ENCODE peak calls at places on chromosomes 16 and 17, in seven cellular contexts. Q, F, H, J, M, O and K are unnamed samples.

GRCh38 chr17:66985338-66985737 is 20.8 kb downstream of the CACNG4 start:
- DNase-seq in Q (no peak), F (no peak), H (no peak), J (no peak), M (no peak), O (no peak), K (no peak)

GRCh38 chr17:18981642-18982424 is 22.7 kb downstream of the FAM83G start:
- DNase-seq in Q (peak; percentile 75), F (no peak), H (no peak), J (no peak), M (no peak), O (peak; percentile 73), K (no peak)

GRCh38 chr16:29849505-29849904 is 13.5 kb downstream of the CDIPT start:
- DNase-seq in Q (peak; percentile 84), F (no peak), H (no peak), J (no peak), M (no peak), O (no peak), K (no peak)

GRCh38 chr17:15185625-15185991 is 79.5 kb downstream of the PMP22 start:
- DNase-seq in Q (no peak), F (peak; percentile 27), H (peak; percentile 53), J (no peak), M (no peak), O (peak; percentile 93), K (peak; percentile 32)

GRCh38 chr17:31431795-31432658 is 40.6 kb downstream of the RAB11FIP4 start:
- DNase-seq in Q (peak; percentile 73), F (no peak), H (no peak), J (no peak), M (no peak), O (no peak), K (no peak)

GRCh38 chr17:10435096-10435495 is 13.3 kb upstream of the MYH8 start:
- DNase-seq in Q (no peak), F (no peak), H (no peak), J (no peak), M (no peak), O (no peak), K (no peak)

GRCh38 chr16:46801428-46802049 is 29.4 kb downstream of the C16orf87 start:
- DNase-seq in Q (no peak), F (no peak), H (no peak), J (no peak), M (no peak), O (peak; percentile 13), K (no peak)

GRCh38 chr16:239948-240277 is 5.3 kb downstream of the FAM234A start:
- DNase-seq in Q (no peak), F (no peak), H (no peak), J (no peak), M (no peak), O (peak; percentile 34), K (no peak)

GRCh38 chr16:67653131-67654068 is 6.7 kb downstream of the ACD start:
- DNase-seq in Q (peak; percentile 62), F (no peak), H (no peak), J (no peak), M (no peak), O (no peak), K (no peak)

GRCh38 chr16:48862087-48862532 is 252.1 kb upstream of the N4BP1 start:
- DNase-seq in Q (peak; percentile 65), F (no peak), H (no peak), J (no peak), M (peak; percentile 29), O (peak; percentile 67), K (no peak)

GRCh38 chr16:86930663-86931062 is 352.3 kb downstream of the FOXL1 start:
- DNase-seq in Q (no peak), F (no peak), H (no peak), J (no peak), M (no peak), O (no peak), K (no peak)

GRCh38 chr17:77281024-77281903 is 140.5 kb downstream of the SEC14L1 start:
- DNase-seq in Q (peak; percentile 96), F (peak; percentile 52), H (no peak), J (peak; percentile 76), M (no peak), O (peak; percentile 13), K (no peak)

GRCh38 chr17:45302649-45303173 is 14.1 kb downstream of the MAP3K14 start:
- DNase-seq in Q (no peak), F (no peak), H (no peak), J (no peak), M (no peak), O (peak; percentile 78), K (no peak)
- H3K4me3 ChIP-seq in Q (no peak overlapping the region), F (no peak overlapping the region), H (no peak overlapping the region), J (no peak overlapping the region), M (no peak overlapping the region), O (peak overlapping the region; percentile 24), K (no peak overlapping the region)

DNA sequence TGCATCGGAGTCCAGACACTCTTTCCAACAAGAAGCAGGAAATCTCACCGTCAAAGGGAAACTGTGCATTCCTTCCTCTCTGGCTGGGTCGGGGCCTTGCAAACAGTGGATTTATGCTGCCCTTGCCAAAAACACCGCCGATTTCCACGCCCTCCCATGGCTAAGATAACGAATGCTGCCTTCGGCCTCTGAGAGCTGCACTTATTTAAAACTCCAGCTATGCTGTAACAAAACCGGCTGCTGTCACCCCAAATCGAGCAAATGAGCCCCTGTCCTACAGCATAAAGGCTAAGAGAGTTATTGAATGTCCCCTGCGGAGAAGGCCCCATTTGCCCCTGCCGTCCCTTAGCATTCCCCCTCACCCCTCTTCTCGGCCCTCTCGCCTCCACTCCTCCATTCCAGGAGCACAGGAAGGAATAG is 275.5 kb upstream of the IRX5 start:
- DNase-seq in Q (peak; percentile 60), F (no peak), H (peak; percentile 71), J (no peak), M (no peak), O (peak; percentile 22), K (no peak)
- H3K4me3 ChIP-seq in Q (no peak overlapping the region), F (peak overlapping the region; percentile 3), H (no peak overlapping the region), J (peak overlapping the region; percentile 10), M (no peak overlapping the region), O (peak overlapping the region; percentile 23), K (no peak overlapping the region)

GRCh38 chr16:51152691-51153261 is 1.7 kb upstream of the SALL1 start:
- DNase-seq in Q (peak; percentile 85), F (no peak), H (no peak), J (no peak), M (no peak), O (peak; percentile 69), K (no peak)
- H3K4me3 ChIP-seq in Q (peak overlapping the region; percentile 99), F (peak overlapping the region; percentile 58), H (peak overlapping the region; percentile 35), J (peak overlapping the region; percentile 52), M (peak overlapping the region; percentile 82), O (peak overlapping the region; percentile 85), K (peak overlapping the region; percentile 94)

GRCh38 chr17:64109400-64109799 is 20.5 kb downstream of the ERN1 start:
- DNase-seq in Q (peak; percentile 49), F (no peak), H (no peak), J (no peak), M (no peak), O (no peak), K (no peak)
- H3K4me3 ChIP-seq in Q (no peak overlapping the region), F (no peak overlapping the region), H (no peak overlapping the region), J (no peak overlapping the region), M (no peak overlapping the region), O (no peak overlapping the region), K (no peak overlapping the region)